ENCODE peak calls at places on chromosomes 16 and 17, in ten cellular contexts. One of them, this sample, is unnamed.

GRCh38 chr16:65698943-65699342 is 577.1 kb upstream of the CDH11 start:
- DNase-seq in stimulated activated CD4-positive, alpha-beta T cell treated with anti-CD3 and anti-CD28 coated beads, Interleukin-15, amount 100 ng/mL, for 1 hour: no peak
- DNase-seq in effector memory CD8-positive, alpha-beta T cell: no peak
- DNase-seq in KG1: no peak
- DNase-seq in fibroblast of mammary gland: no peak
- DNase-seq in stimulated activated CD8-positive, alpha-beta memory T cell treated with anti-CD3 and anti-CD28 coated beads, Interleukin-4, amount 100 ng/mL, for 48 hours: no peak
- DNase-seq in nephron progenitor cell: no peak
- DNase-seq in HT1080: no peak
- DNase-seq in IMR-90: no peak
- DNase-seq in astrocyte of the hippocampus: peak
- DNase-seq in this sample: no peak

GRCh38 chr17:48187867-48188608 is 80.5 kb downstream of the SNX11 start:
- DNase-seq in stimulated activated CD4-positive, alpha-beta T cell treated with anti-CD3 and anti-CD28 coated beads, Interleukin-15, amount 100 ng/mL, for 1 hour: no peak
- DNase-seq in effector memory CD8-positive, alpha-beta T cell: no peak
- DNase-seq in KG1: no peak
- DNase-seq in fibroblast of mammary gland: no peak
- DNase-seq in stimulated activated CD8-positive, alpha-beta memory T cell treated with anti-CD3 and anti-CD28 coated beads, Interleukin-4, amount 100 ng/mL, for 48 hours: no peak
- DNase-seq in nephron progenitor cell: no peak
- DNase-seq in HT1080: no peak
- DNase-seq in IMR-90: no peak
- DNase-seq in astrocyte of the hippocampus: no peak
- DNase-seq in this sample: no peak

GRCh38 chr16:80107900-80108299 is 432.9 kb upstream of the DYNLRB2 start:
- DNase-seq in stimulated activated CD4-positive, alpha-beta T cell treated with anti-CD3 and anti-CD28 coated beads, Interleukin-15, amount 100 ng/mL, for 1 hour: no peak
- DNase-seq in effector memory CD8-positive, alpha-beta T cell: no peak
- DNase-seq in KG1: no peak
- DNase-seq in fibroblast of mammary gland: peak
- DNase-seq in stimulated activated CD8-positive, alpha-beta memory T cell treated with anti-CD3 and anti-CD28 coated beads, Interleukin-4, amount 100 ng/mL, for 48 hours: no peak
- DNase-seq in nephron progenitor cell: no peak
- DNase-seq in HT1080: peak
- DNase-seq in IMR-90: no peak
- DNase-seq in astrocyte of the hippocampus: peak
- DNase-seq in this sample: no peak

GRCh38 chr17:27551701-27552466 is 79.1 kb upstream of the LGALS9 start:
- DNase-seq in stimulated activated CD4-positive, alpha-beta T cell treated with anti-CD3 and anti-CD28 coated beads, Interleukin-15, amount 100 ng/mL, for 1 hour: no peak
- DNase-seq in effector memory CD8-positive, alpha-beta T cell: no peak
- DNase-seq in KG1: no peak
- DNase-seq in fibroblast of mammary gland: no peak
- DNase-seq in stimulated activated CD8-positive, alpha-beta memory T cell treated with anti-CD3 and anti-CD28 coated beads, Interleukin-4, amount 100 ng/mL, for 48 hours: no peak
- DNase-seq in nephron progenitor cell: no peak
- DNase-seq in HT1080: peak
- DNase-seq in IMR-90: peak
- DNase-seq in astrocyte of the hippocampus: no peak
- DNase-seq in this sample: no peak

GRCh38 chr16:11681977-11682654 is 13.9 kb downstream of the SNN start:
- DNase-seq in stimulated activated CD4-positive, alpha-beta T cell treated with anti-CD3 and anti-CD28 coated beads, Interleukin-15, amount 100 ng/mL, for 1 hour: no peak
- DNase-seq in effector memory CD8-positive, alpha-beta T cell: no peak
- DNase-seq in KG1: no peak
- DNase-seq in fibroblast of mammary gland: no peak
- DNase-seq in stimulated activated CD8-positive, alpha-beta memory T cell treated with anti-CD3 and anti-CD28 coated beads, Interleukin-4, amount 100 ng/mL, for 48 hours: no peak
- DNase-seq in nephron progenitor cell: no peak
- DNase-seq in HT1080: no peak
- DNase-seq in IMR-90: no peak
- DNase-seq in astrocyte of the hippocampus: no peak
- DNase-seq in this sample: no peak

GRCh38 chr17:4785311-4786110 is 653 bp downstream of the VMO1 start:
- DNase-seq in stimulated activated CD4-positive, alpha-beta T cell treated with anti-CD3 and anti-CD28 coated beads, Interleukin-15, amount 100 ng/mL, for 1 hour: no peak
- DNase-seq in effector memory CD8-positive, alpha-beta T cell: no peak
- DNase-seq in KG1: no peak
- DNase-seq in fibroblast of mammary gland: no peak
- DNase-seq in stimulated activated CD8-positive, alpha-beta memory T cell treated with anti-CD3 and anti-CD28 coated beads, Interleukin-4, amount 100 ng/mL, for 48 hours: no peak
- DNase-seq in nephron progenitor cell: no peak
- DNase-seq in HT1080: no peak
- DNase-seq in IMR-90: no peak
- DNase-seq in astrocyte of the hippocampus: peak
- DNase-seq in this sample: no peak

GRCh38 chr17:77821114-77821513 is 137.4 kb upstream of the TNRC6C start:
- DNase-seq in stimulated activated CD4-positive, alpha-beta T cell treated with anti-CD3 and anti-CD28 coated beads, Interleukin-15, amount 100 ng/mL, for 1 hour: no peak
- DNase-seq in effector memory CD8-positive, alpha-beta T cell: no peak
- DNase-seq in KG1: no peak
- DNase-seq in fibroblast of mammary gland: no peak
- DNase-seq in stimulated activated CD8-positive, alpha-beta memory T cell treated with anti-CD3 and anti-CD28 coated beads, Interleukin-4, amount 100 ng/mL, for 48 hours: no peak
- DNase-seq in nephron progenitor cell: peak
- DNase-seq in HT1080: no peak
- DNase-seq in IMR-90: no peak
- DNase-seq in astrocyte of the hippocampus: no peak
- DNase-seq in this sample: no peak

GRCh38 chr16:87207965-87208364 is 109.2 kb downstream of the C16orf95 start:
- DNase-seq in stimulated activated CD4-positive, alpha-beta T cell treated with anti-CD3 and anti-CD28 coated beads, Interleukin-15, amount 100 ng/mL, for 1 hour: no peak
- DNase-seq in effector memory CD8-positive, alpha-beta T cell: no peak
- DNase-seq in KG1: no peak
- DNase-seq in fibroblast of mammary gland: peak
- DNase-seq in stimulated activated CD8-positive, alpha-beta memory T cell treated with anti-CD3 and anti-CD28 coated beads, Interleukin-4, amount 100 ng/mL, for 48 hours: no peak
- DNase-seq in nephron progenitor cell: no peak
- DNase-seq in HT1080: no peak
- DNase-seq in IMR-90: no peak
- DNase-seq in astrocyte of the hippocampus: no peak
- DNase-seq in this sample: no peak

GRCh38 chr17:21502301-21502700 is 126.1 kb downstream of the KCNJ12 start:
- DNase-seq in stimulated activated CD4-positive, alpha-beta T cell treated with anti-CD3 and anti-CD28 coated beads, Interleukin-15, amount 100 ng/mL, for 1 hour: no peak
- DNase-seq in effector memory CD8-positive, alpha-beta T cell: no peak
- DNase-seq in KG1: no peak
- DNase-seq in fibroblast of mammary gland: no peak
- DNase-seq in stimulated activated CD8-positive, alpha-beta memory T cell treated with anti-CD3 and anti-CD28 coated beads, Interleukin-4, amount 100 ng/mL, for 48 hours: no peak
- DNase-seq in nephron progenitor cell: no peak
- DNase-seq in HT1080: no peak
- DNase-seq in IMR-90: no peak
- DNase-seq in astrocyte of the hippocampus: no peak
- DNase-seq in this sample: no peak

GRCh38 chr16:85524630-85525463 is 88.3 kb upstream of the GSE1 start:
- DNase-seq in stimulated activated CD4-positive, alpha-beta T cell treated with anti-CD3 and anti-CD28 coated beads, Interleukin-15, amount 100 ng/mL, for 1 hour: no peak
- DNase-seq in effector memory CD8-positive, alpha-beta T cell: no peak
- DNase-seq in KG1: no peak
- DNase-seq in fibroblast of mammary gland: peak
- DNase-seq in stimulated activated CD8-positive, alpha-beta memory T cell treated with anti-CD3 and anti-CD28 coated beads, Interleukin-4, amount 100 ng/mL, for 48 hours: no peak
- DNase-seq in nephron progenitor cell: no peak
- DNase-seq in HT1080: peak
- DNase-seq in IMR-90: peak
- DNase-seq in astrocyte of the hippocampus: peak
- DNase-seq in this sample: peak

GRCh38 chr17:39001703-39002637 is 34.8 kb upstream of the FBXO47 start:
- DNase-seq in stimulated activated CD4-positive, alpha-beta T cell treated with anti-CD3 and anti-CD28 coated beads, Interleukin-15, amount 100 ng/mL, for 1 hour: no peak
- DNase-seq in effector memory CD8-positive, alpha-beta T cell: no peak
- DNase-seq in KG1: no peak
- DNase-seq in fibroblast of mammary gland: peak
- DNase-seq in stimulated activated CD8-positive, alpha-beta memory T cell treated with anti-CD3 and anti-CD28 coated beads, Interleukin-4, amount 100 ng/mL, for 48 hours: no peak
- DNase-seq in nephron progenitor cell: no peak
- DNase-seq in HT1080: peak
- DNase-seq in IMR-90: peak
- DNase-seq in astrocyte of the hippocampus: peak
- DNase-seq in this sample: peak

GRCh38 chr17:62855136-62855535 is 47.0 kb upstream of the MARCHF10 start:
- DNase-seq in stimulated activated CD4-positive, alpha-beta T cell treated with anti-CD3 and anti-CD28 coated beads, Interleukin-15, amount 100 ng/mL, for 1 hour: no peak
- DNase-seq in effector memory CD8-positive, alpha-beta T cell: no peak
- DNase-seq in KG1: no peak
- DNase-seq in fibroblast of mammary gland: no peak
- DNase-seq in stimulated activated CD8-positive, alpha-beta memory T cell treated with anti-CD3 and anti-CD28 coated beads, Interleukin-4, amount 100 ng/mL, for 48 hours: no peak
- DNase-seq in nephron progenitor cell: peak
- DNase-seq in HT1080: no peak
- DNase-seq in IMR-90: no peak
- DNase-seq in astrocyte of the hippocampus: no peak
- DNase-seq in this sample: no peak

GRCh38 chr17:15213381-15214087 is 51.6 kb downstream of the PMP22 start:
- DNase-seq in stimulated activated CD4-positive, alpha-beta T cell treated with anti-CD3 and anti-CD28 coated beads, Interleukin-15, amount 100 ng/mL, for 1 hour: no peak
- DNase-seq in effector memory CD8-positive, alpha-beta T cell: no peak
- DNase-seq in KG1: no peak
- DNase-seq in fibroblast of mammary gland: peak
- DNase-seq in stimulated activated CD8-positive, alpha-beta memory T cell treated with anti-CD3 and anti-CD28 coated beads, Interleukin-4, amount 100 ng/mL, for 48 hours: no peak
- DNase-seq in nephron progenitor cell: peak
- DNase-seq in HT1080: no peak
- DNase-seq in IMR-90: peak
- DNase-seq in astrocyte of the hippocampus: no peak
- DNase-seq in this sample: peak

GRCh38 chr17:12789976-12790805 is 893 bp downstream of the ARHGAP44 start:
- DNase-seq in stimulated activated CD4-positive, alpha-beta T cell treated with anti-CD3 and anti-CD28 coated beads, Interleukin-15, amount 100 ng/mL, for 1 hour: no peak
- DNase-seq in effector memory CD8-positive, alpha-beta T cell: no peak
- DNase-seq in KG1: no peak
- DNase-seq in fibroblast of mammary gland: no peak
- DNase-seq in stimulated activated CD8-positive, alpha-beta memory T cell treated with anti-CD3 and anti-CD28 coated beads, Interleukin-4, amount 100 ng/mL, for 48 hours: no peak
- DNase-seq in nephron progenitor cell: peak
- DNase-seq in HT1080: no peak
- DNase-seq in IMR-90: no peak
- DNase-seq in astrocyte of the hippocampus: peak
- DNase-seq in this sample: no peak

GRCh38 chr17:81601525-81602120 is 35.3 kb downstream of the NPLOC4 start:
- DNase-seq in stimulated activated CD4-positive, alpha-beta T cell treated with anti-CD3 and anti-CD28 coated beads, Interleukin-15, amount 100 ng/mL, for 1 hour: no peak
- DNase-seq in effector memory CD8-positive, alpha-beta T cell: peak
- DNase-seq in KG1: no peak
- DNase-seq in fibroblast of mammary gland: peak
- DNase-seq in stimulated activated CD8-positive, alpha-beta memory T cell treated with anti-CD3 and anti-CD28 coated beads, Interleukin-4, amount 100 ng/mL, for 48 hours: peak
- DNase-seq in nephron progenitor cell: peak
- DNase-seq in HT1080: peak
- DNase-seq in IMR-90: peak
- DNase-seq in astrocyte of the hippocampus: peak
- DNase-seq in this sample: peak